ENCODE peak calls at places on chromosomes 4 and X, in four cellular contexts. Z is neural crest cell, I is osteoblast, N is tibial nerve. R is an unnamed sample.

GRCh38 chr4:7389101-7389701 is 45.5 kb downstream of the PSAPL1 start:
- DNase-seq in N (no peak), Z (no peak), I (no peak), R (peak; percentile 18)

GRCh38 chr4:27692098-27692679 is 831.5 kb downstream of the STIM2 start:
- DNase-seq in Z (no peak), N (no peak), I (no peak), R (peak; percentile 21)

GRCh38 chrX:28398352-28398751 is 188.9 kb upstream of the IL1RAPL1 start:
- DNase-seq in Z (no peak), N (no peak), I (no peak), R (no peak)

GRCh38 chrX:12825801-12826200 is 34.6 kb downstream of the PRPS2 start:
- DNase-seq in Z (no peak), I (peak; percentile 34), N (no peak), R (no peak)

GRCh38 chr4:129344058-129344457 is 248.1 kb downstream of the C4orf33 start:
- DNase-seq in Z (peak; percentile 7), N (no peak), I (peak; percentile 35), R (no peak)

GRCh38 chrX:123698979-123699378 is 33.9 kb downstream of the THOC2 start:
- DNase-seq in I (peak; percentile 41), N (no peak), Z (no peak), R (no peak)

GRCh38 chr4:94714360-94714759 is 43.4 kb upstream of the BMPR1B start:
- DNase-seq in I (peak; percentile 3), Z (no peak), N (no peak), R (no peak)

GRCh38 chr4:77899607-77900006 is 37.0 kb downstream of the MRPL1 start:
- DNase-seq in Z (no peak), N (no peak), I (no peak), R (no peak)

GRCh38 chrX:49725923-49726904 is 30.4 kb upstream of the PAGE1 start:
- DNase-seq in N (no peak), Z (no peak), I (no peak), R (peak; percentile 4)

GRCh38 chrX:17774053-17774452 is 36.8 kb downstream of the SCML1 start:
- DNase-seq in Z (no peak), N (no peak), I (no peak), R (no peak)

GRCh38 chrX:71301195-71301924 is at the start of gene ITGB1BP2:
- DNase-seq in I (peak; percentile 69), Z (no peak), N (no peak), R (no peak)

GRCh38 chr4:98485816-98486355 is 172.5 kb downstream of the TSPAN5 start:
- DNase-seq in N (no peak), I (no peak), Z (no peak), R (no peak)

GRCh38 chr4:141713185-141713584 is 76.8 kb downstream of the IL15 start:
- DNase-seq in I (no peak), Z (no peak), N (no peak), R (no peak)

GRCh38 chr4:37891221-37892159 is 606 bp downstream of the TBC1D1 start:
- DNase-seq in Z (no peak), I (peak; percentile 81), N (peak; percentile 30), R (peak; percentile 43)

GRCh38 chrX:136041254-136041812 is 56.1 kb downstream of the SLC9A6 start:
- DNase-seq in Z (no peak), I (no peak), N (no peak), R (no peak)

GRCh38 chr4:186932631-186933150 is 209.0 kb upstream of the FAT1 start:
- DNase-seq in Z (no peak), N (no peak), I (no peak), R (no peak)

GRCh38 chr4:142126890-142127497 is 490.6 kb downstream of the IL15 start:
- DNase-seq in N (peak; percentile 79), Z (peak; percentile 67), I (no peak), R (no peak)

GRCh38 chr4:36835246-36835645 is 409.3 kb upstream of the NWD2 start:
- DNase-seq in I (no peak), N (no peak), Z (no peak), R (no peak)

GRCh38 chr4:139556735-139557505 is 901 bp upstream of the SETD7 start:
- DNase-seq in I (peak; percentile 68), N (peak; percentile 49), Z (peak; percentile 34), R (peak; percentile 85)

GRCh38 chr4:176123710-176124407 is 58.2 kb downstream of the WDR17 start:
- DNase-seq in Z (no peak), N (no peak), I (peak; percentile 43), R (peak; percentile 33)

DNA sequence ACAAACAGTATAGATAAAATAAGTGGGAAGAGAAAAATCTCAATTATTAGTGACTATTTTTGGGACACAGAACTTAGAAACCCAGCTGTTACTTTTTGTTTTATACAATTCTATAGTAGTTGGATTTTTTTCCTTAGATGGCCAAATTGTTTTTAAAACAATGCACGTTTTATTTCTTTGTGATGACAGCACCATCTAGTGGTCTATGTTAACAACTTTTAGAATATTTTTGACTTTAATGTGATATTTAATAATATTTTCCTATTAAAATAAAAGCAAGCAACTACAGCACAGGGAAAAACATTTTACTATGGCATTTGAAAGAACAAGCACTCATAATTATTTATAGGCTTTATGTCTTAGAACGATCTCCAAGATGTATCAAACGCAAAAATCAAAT is 5.6 kb upstream of the SMIM31 start:
- DNase-seq in I (no peak), Z (no peak), N (no peak), R (no peak)
- TF ChIP-seq CTCF in I (peak; percentile 49), Z (peak; percentile 73), N (peak; percentile 17), R (no peak)

GRCh38 chr4:25844957-25845712 is 17.7 kb downstream of the SEL1L3 start:
- DNase-seq in N (no peak), I (no peak), Z (no peak), R (no peak)

GRCh38 chr4:25839687-25840086 is 23.1 kb downstream of the SEL1L3 start:
- DNase-seq in I (no peak), N (no peak), Z (no peak), R (no peak)

GRCh38 chr4:25845841-25846653 is 16.7 kb downstream of the SEL1L3 start:
- DNase-seq in Z (no peak), N (no peak), I (no peak), R (no peak)

GRCh38 chr4:25843340-25844097 is 19.3 kb downstream of the SEL1L3 start:
- DNase-seq in N (no peak), I (no peak), Z (no peak), R (peak; percentile 69)

GRCh38 chr4:25842229-25842840 is 20.5 kb downstream of the SEL1L3 start:
- DNase-seq in N (no peak), Z (no peak), I (no peak), R (no peak)
- TF ChIP-seq CTCF in N (no peak), Z (no peak), I (no peak), R (no peak)

GRCh38 chrX:154596290-154596929 is 11.5 kb downstream of the CTAG1A start:
- DNase-seq in I (peak; percentile 84), Z (no peak), N (no peak), R (no peak)
- TF ChIP-seq CTCF in I (no peak), Z (no peak), N (no peak), R (no peak)

DNA sequence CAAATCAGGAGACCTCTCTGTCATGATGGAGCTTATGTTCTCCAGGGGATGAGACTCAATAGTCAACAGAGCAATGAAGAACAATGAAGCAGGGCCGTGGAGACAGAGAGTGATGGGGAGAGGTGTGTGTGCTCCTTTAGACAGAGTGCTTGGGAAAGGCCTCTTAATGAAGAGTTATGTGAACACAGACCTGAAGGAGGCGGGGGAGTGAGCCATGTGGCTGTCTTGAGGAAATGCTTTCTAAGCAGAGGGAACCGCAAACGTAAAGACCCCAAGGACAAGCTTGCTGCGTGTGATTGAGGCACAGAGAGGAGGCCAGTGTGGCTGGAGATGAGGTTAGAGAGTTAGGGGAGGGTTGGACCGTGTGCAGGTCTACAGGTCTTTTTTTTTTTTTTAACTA is 53.1 kb downstream of the CHRNA9 start:
- DNase-seq in I (no peak), N (no peak), Z (no peak), R (no peak)
- TF ChIP-seq CTCF in I (no peak), N (no peak), Z (no peak), R (no peak)

DNA sequence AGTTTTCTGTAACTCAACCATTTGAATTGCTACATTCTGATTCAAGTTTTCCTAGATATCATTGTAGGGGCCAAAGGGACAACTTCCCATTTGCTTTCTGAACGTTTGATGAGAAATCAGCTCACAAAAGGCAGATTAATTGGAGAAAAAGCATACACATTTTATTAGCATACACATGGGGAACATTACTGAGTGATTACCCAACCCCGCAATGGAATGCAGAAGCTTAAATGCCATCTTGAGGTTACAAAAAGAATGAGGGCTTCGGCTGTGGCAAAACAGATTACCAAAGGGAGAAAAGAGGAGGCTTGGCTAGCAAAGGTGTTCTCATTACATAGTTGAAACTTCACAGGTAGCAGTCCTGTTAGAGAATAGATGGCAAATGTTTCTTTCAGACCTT is 26.6 kb upstream of the HERC6 start:
- DNase-seq in Z (no peak), N (no peak), I (no peak), R (no peak)
- TF ChIP-seq CTCF in Z (no peak), N (no peak), I (no peak), R (no peak)

R was measured in upper lobe of left lung.